ENCODE peak calls at places on chromosome 12, in four cellular contexts. B, C, S and A are unnamed samples.

GRCh38 chr12:131672311-131672940 is 38.5 kb upstream of the SFSWAP start:
- DNase-seq in B (no peak), C (no peak), S (no peak), A (no peak)

GRCh38 chr12:1918081-1918874 is at the start of gene CACNA2D4:
- DNase-seq in B (no peak), C (no peak), S (no peak), A (no peak)

GRCh38 chr12:62697893-62698292 is 231.3 kb downstream of the MON2 start:
- DNase-seq in B (no peak), C (no peak), S (no peak), A (no peak)

GRCh38 chr12:103647267-103647666 is 60.2 kb downstream of the STAB2 start:
- DNase-seq in B (no peak), C (peak; percentile 15), S (no peak), A (no peak)

GRCh38 chr12:111453071-111453989 is 47.6 kb downstream of the SH2B3 start:
- DNase-seq in B (no peak), C (no peak), S (no peak), A (no peak)

GRCh38 chr12:53975816-53976152 is 1.0 kb upstream of the HOTAIR start:
- DNase-seq in B (no peak), C (no peak), S (no peak), A (no peak)

GRCh38 chr12:40146800-40147797 is 41.2 kb upstream of the SLC2A13 start:
- DNase-seq in B (no peak), C (no peak), S (no peak), A (no peak)

GRCh38 chr12:121295746-121296617 is 527 bp downstream of the CAMKK2 start:
- DNase-seq in B (no peak), C (peak; percentile 36), S (peak; percentile 38), A (no peak)

GRCh38 chr12:20404576-20405346 is 36.4 kb downstream of the PDE3A start:
- DNase-seq in B (no peak), C (no peak), S (no peak), A (no peak)

GRCh38 chr12:113202300-113203075 is 17.0 kb downstream of the RITA1 start:
- DNase-seq in B (no peak), C (no peak), S (no peak), A (no peak)

GRCh38 chr12:85424581-85425348 is 144.7 kb downstream of the ALX1 start:
- DNase-seq in B (no peak), C (no peak), S (peak; percentile 28), A (no peak)

GRCh38 chr12:115043079-115043478 is 359.1 kb upstream of the TBX3 start:
- DNase-seq in B (no peak), C (no peak), S (no peak), A (no peak)

GRCh38 chr12:101969-102878 is 35.7 kb downstream of the IQSEC3 start:
- DNase-seq in B (no peak), C (peak; percentile 43), S (no peak), A (no peak)

GRCh38 chr12:57545809-57546437 is 1.1 kb downstream of the DCTN2 start:
- DNase-seq in B (no peak), C (no peak), S (no peak), A (no peak)

GRCh38 chr12:67414011-67414715 is 145.0 kb downstream of the CAND1 start:
- DNase-seq in B (no peak), C (no peak), S (no peak), A (no peak)

GRCh38 chr12:124034297-124034696 is 61.3 kb downstream of the ZNF664 start:
- DNase-seq in B (no peak), C (no peak), S (no peak), A (no peak)

GRCh38 chr12:67633708-67634107 is 14.8 kb upstream of the DYRK2 start:
- DNase-seq in B (no peak), C (no peak), S (no peak), A (no peak)